ENCODE peak calls at places on chromosomes 7 and 10, in five cellular contexts. One of them, this sample, is unnamed.

GRCh38 chr10:86254081-86254480 is 112.5 kb downstream of the GRID1 start:
- DNase-seq in mucosa of descending colon: no peak
- DNase-seq in activated CD4-positive, alpha-beta T cell treated with anti-CD3 and anti-CD28 coated beads for 1 hour: no peak
- DNase-seq in AG08395: no peak
- DNase-seq in colonic mucosa: no peak
- DNase-seq in this sample: no peak

GRCh38 chr7:86748843-86749720 is 105.4 kb downstream of the GRM3 start:
- DNase-seq in activated CD4-positive, alpha-beta T cell treated with anti-CD3 and anti-CD28 coated beads for 1 hour: no peak
- DNase-seq in mucosa of descending colon: no peak
- DNase-seq in AG08395: no peak
- DNase-seq in colonic mucosa: no peak
- DNase-seq in this sample: no peak

GRCh38 chr7:107939472-107940145 is 48.6 kb downstream of the DLD start:
- DNase-seq in activated CD4-positive, alpha-beta T cell treated with anti-CD3 and anti-CD28 coated beads for 1 hour: no peak
- DNase-seq in mucosa of descending colon: no peak
- DNase-seq in AG08395: peak; percentile 82
- DNase-seq in colonic mucosa: no peak
- DNase-seq in this sample: no peak

GRCh38 chr7:14950013-14950412 is 47.5 kb upstream of the DGKB start:
- DNase-seq in colonic mucosa: no peak
- DNase-seq in activated CD4-positive, alpha-beta T cell treated with anti-CD3 and anti-CD28 coated beads for 1 hour: no peak
- DNase-seq in mucosa of descending colon: no peak
- DNase-seq in AG08395: peak; percentile 15
- DNase-seq in this sample: no peak

GRCh38 chr10:14571866-14572507 is 202.7 kb downstream of the FAM107B start:
- DNase-seq in activated CD4-positive, alpha-beta T cell treated with anti-CD3 and anti-CD28 coated beads for 1 hour: peak; percentile 48
- DNase-seq in AG08395: no peak
- DNase-seq in mucosa of descending colon: peak; percentile 49
- DNase-seq in colonic mucosa: peak; percentile 57
- DNase-seq in this sample: peak; percentile 53

GRCh38 chr7:23915196-23915595 is 205.2 kb downstream of the STK31 start:
- DNase-seq in AG08395: no peak
- DNase-seq in activated CD4-positive, alpha-beta T cell treated with anti-CD3 and anti-CD28 coated beads for 1 hour: no peak
- DNase-seq in mucosa of descending colon: no peak
- DNase-seq in colonic mucosa: no peak
- DNase-seq in this sample: no peak

GRCh38 chr10:133464582-133465031 is 10.9 kb downstream of the SCART1 start:
- DNase-seq in AG08395: no peak
- DNase-seq in colonic mucosa: peak; percentile 13
- DNase-seq in mucosa of descending colon: no peak
- DNase-seq in activated CD4-positive, alpha-beta T cell treated with anti-CD3 and anti-CD28 coated beads for 1 hour: no peak
- DNase-seq in this sample: no peak

GRCh38 chr10:70626056-70626455 is 23.5 kb upstream of the PRF1 start:
- DNase-seq in activated CD4-positive, alpha-beta T cell treated with anti-CD3 and anti-CD28 coated beads for 1 hour: no peak
- DNase-seq in colonic mucosa: no peak
- DNase-seq in mucosa of descending colon: no peak
- DNase-seq in AG08395: no peak
- DNase-seq in this sample: no peak

GRCh38 chr7:47405921-47406765 is 175.8 kb downstream of the TNS3 start:
- DNase-seq in AG08395: peak; percentile 72
- DNase-seq in activated CD4-positive, alpha-beta T cell treated with anti-CD3 and anti-CD28 coated beads for 1 hour: no peak
- DNase-seq in colonic mucosa: peak; percentile 80
- DNase-seq in mucosa of descending colon: peak; percentile 78
- DNase-seq in this sample: peak; percentile 75

GRCh38 chr7:82204694-82205093 is 238.9 kb downstream of the CACNA2D1 start:
- DNase-seq in activated CD4-positive, alpha-beta T cell treated with anti-CD3 and anti-CD28 coated beads for 1 hour: no peak
- DNase-seq in colonic mucosa: no peak
- DNase-seq in mucosa of descending colon: no peak
- DNase-seq in AG08395: peak; percentile 14
- DNase-seq in this sample: no peak

GRCh38 chr10:96714031-96714590 is 6.2 kb downstream of the PIK3AP1 start:
- DNase-seq in mucosa of descending colon: no peak
- DNase-seq in AG08395: no peak
- DNase-seq in activated CD4-positive, alpha-beta T cell treated with anti-CD3 and anti-CD28 coated beads for 1 hour: no peak
- DNase-seq in colonic mucosa: no peak
- DNase-seq in this sample: peak; percentile 52

GRCh38 chr7:30825215-30825720 is 54.1 kb downstream of the MINDY4 start:
- DNase-seq in activated CD4-positive, alpha-beta T cell treated with anti-CD3 and anti-CD28 coated beads for 1 hour: no peak
- DNase-seq in colonic mucosa: no peak
- DNase-seq in AG08395: no peak
- DNase-seq in mucosa of descending colon: no peak
- DNase-seq in this sample: no peak

GRCh38 chr7:112864380-112864779 is 74.2 kb upstream of the TMEM168 start:
- DNase-seq in mucosa of descending colon: no peak
- DNase-seq in colonic mucosa: no peak
- DNase-seq in AG08395: no peak
- DNase-seq in activated CD4-positive, alpha-beta T cell treated with anti-CD3 and anti-CD28 coated beads for 1 hour: no peak
- DNase-seq in this sample: no peak

GRCh38 chr10:93417886-93418285 is 64.2 kb downstream of the MYOF start:
- DNase-seq in colonic mucosa: no peak
- DNase-seq in activated CD4-positive, alpha-beta T cell treated with anti-CD3 and anti-CD28 coated beads for 1 hour: no peak
- DNase-seq in mucosa of descending colon: no peak
- DNase-seq in AG08395: no peak
- DNase-seq in this sample: no peak

GRCh38 chr7:28815928-28816373 is 142.2 kb downstream of the TRIL start:
- DNase-seq in mucosa of descending colon: no peak
- DNase-seq in activated CD4-positive, alpha-beta T cell treated with anti-CD3 and anti-CD28 coated beads for 1 hour: no peak
- DNase-seq in AG08395: no peak
- DNase-seq in colonic mucosa: no peak
- DNase-seq in this sample: no peak

GRCh38 chr10:71631007-71631859 is 88.3 kb downstream of the C10orf105 start:
- DNase-seq in AG08395: no peak
- DNase-seq in mucosa of descending colon: no peak
- DNase-seq in activated CD4-positive, alpha-beta T cell treated with anti-CD3 and anti-CD28 coated beads for 1 hour: no peak
- DNase-seq in colonic mucosa: no peak
- DNase-seq in this sample: peak; percentile 36

GRCh38 chr10:22491480-22491879 is 146.2 kb downstream of the SPAG6 start:
- DNase-seq in mucosa of descending colon: no peak
- DNase-seq in colonic mucosa: no peak
- DNase-seq in activated CD4-positive, alpha-beta T cell treated with anti-CD3 and anti-CD28 coated beads for 1 hour: no peak
- DNase-seq in AG08395: no peak
- DNase-seq in this sample: no peak

GRCh38 chr7:100171840-100172239 is 3.4 kb upstream of the GAL3ST4 start:
- DNase-seq in AG08395: no peak
- DNase-seq in mucosa of descending colon: no peak
- DNase-seq in activated CD4-positive, alpha-beta T cell treated with anti-CD3 and anti-CD28 coated beads for 1 hour: no peak
- DNase-seq in colonic mucosa: no peak
- DNase-seq in this sample: no peak

GRCh38 chr7:129530881-129531391 is 28.6 kb downstream of the SMKR1 start:
- DNase-seq in mucosa of descending colon: no peak
- DNase-seq in colonic mucosa: no peak
- DNase-seq in activated CD4-positive, alpha-beta T cell treated with anti-CD3 and anti-CD28 coated beads for 1 hour: no peak
- DNase-seq in AG08395: peak; percentile 49
- DNase-seq in this sample: no peak

GRCh38 chr10:79162861-79163662 is 94.3 kb downstream of the ZMIZ1 start:
- DNase-seq in mucosa of descending colon: no peak
- DNase-seq in AG08395: peak; percentile 68
- DNase-seq in colonic mucosa: no peak
- DNase-seq in activated CD4-positive, alpha-beta T cell treated with anti-CD3 and anti-CD28 coated beads for 1 hour: no peak
- DNase-seq in this sample: no peak

GRCh38 chr10:124171561-124171960 is 78.2 kb upstream of the CHST15 start:
- DNase-seq in colonic mucosa: peak; percentile 11
- DNase-seq in AG08395: no peak
- DNase-seq in mucosa of descending colon: no peak
- DNase-seq in activated CD4-positive, alpha-beta T cell treated with anti-CD3 and anti-CD28 coated beads for 1 hour: no peak
- DNase-seq in this sample: no peak

GRCh38 chr7:31437466-31437865 is 76.4 kb upstream of the ITPRID1 start:
- DNase-seq in colonic mucosa: no peak
- DNase-seq in activated CD4-positive, alpha-beta T cell treated with anti-CD3 and anti-CD28 coated beads for 1 hour: no peak
- DNase-seq in mucosa of descending colon: no peak
- DNase-seq in AG08395: no peak
- DNase-seq in this sample: no peak

GRCh38 chr7:120857558-120858298 is at the start of gene TSPAN12:
- DNase-seq in colonic mucosa: peak; percentile 83
- DNase-seq in mucosa of descending colon: peak; percentile 86
- DNase-seq in AG08395: peak; percentile 81
- DNase-seq in activated CD4-positive, alpha-beta T cell treated with anti-CD3 and anti-CD28 coated beads for 1 hour: peak; percentile 10
- DNase-seq in this sample: peak; percentile 88

GRCh38 chr10:6486280-6486679 is 93.8 kb downstream of the PRKCQ start:
- DNase-seq in AG08395: no peak
- DNase-seq in activated CD4-positive, alpha-beta T cell treated with anti-CD3 and anti-CD28 coated beads for 1 hour: no peak
- DNase-seq in mucosa of descending colon: no peak
- DNase-seq in colonic mucosa: no peak
- DNase-seq in this sample: no peak

GRCh38 chr7:90816511-90817142 is 220.5 kb downstream of the CDK14 start:
- DNase-seq in AG08395: peak; percentile 73
- DNase-seq in activated CD4-positive, alpha-beta T cell treated with anti-CD3 and anti-CD28 coated beads for 1 hour: no peak
- DNase-seq in colonic mucosa: no peak
- DNase-seq in mucosa of descending colon: no peak
- DNase-seq in this sample: no peak

This sample was measured in small intestine.